ENCODE peak calls at places on chromosomes 7 and 10, in seven cellular contexts. One of them, this sample, is unnamed.
A peak's percentile ranks its signal among the peaks of the same experiment; 100 is the strongest.

GRCh38 chr10:30818010-30818660 is 188.6 kb upstream of the LYZL2 start:
- DNase-seq in spleen: peak; percentile 85
- DNase-seq in stomach: peak; percentile 39
- DNase-seq in H1: no peak
- DNase-seq in Panc1: no peak
- DNase-seq in prostate gland: no peak
- DNase-seq in suprapubic skin: no peak
- DNase-seq in this sample: no peak

GRCh38 chr10:62772186-62772950 is 32.2 kb upstream of the ADO start:
- DNase-seq in H1: no peak
- DNase-seq in Panc1: no peak
- DNase-seq in stomach: no peak
- DNase-seq in prostate gland: no peak
- DNase-seq in spleen: no peak
- DNase-seq in suprapubic skin: no peak
- DNase-seq in this sample: no peak

GRCh38 chr7:134908289-134908688 is 78.0 kb upstream of the AGBL3 start:
- DNase-seq in stomach: no peak
- DNase-seq in suprapubic skin: no peak
- DNase-seq in prostate gland: no peak
- DNase-seq in H1: no peak
- DNase-seq in Panc1: no peak
- DNase-seq in spleen: no peak
- DNase-seq in this sample: no peak

GRCh38 chr10:33127622-33128021 is 169.6 kb upstream of the ITGB1 start:
- DNase-seq in spleen: no peak
- DNase-seq in stomach: no peak
- DNase-seq in suprapubic skin: no peak
- DNase-seq in H1: no peak
- DNase-seq in Panc1: no peak
- DNase-seq in prostate gland: no peak
- DNase-seq in this sample: no peak

GRCh38 chr7:44396498-44396897 is 71.1 kb upstream of the CAMK2B start:
- DNase-seq in prostate gland: no peak
- DNase-seq in spleen: no peak
- DNase-seq in stomach: no peak
- DNase-seq in Panc1: no peak
- DNase-seq in H1: no peak
- DNase-seq in suprapubic skin: no peak
- DNase-seq in this sample: no peak

GRCh38 chr10:77049896-77050295 is 587.7 kb downstream of the KCNMA1 start:
- DNase-seq in prostate gland: no peak
- DNase-seq in stomach: no peak
- DNase-seq in H1: no peak
- DNase-seq in spleen: no peak
- DNase-seq in Panc1: no peak
- DNase-seq in suprapubic skin: no peak
- DNase-seq in this sample: no peak

GRCh38 chr7:157525501-157525915 is 188.7 kb downstream of the DNAJB6 start:
- DNase-seq in spleen: no peak
- DNase-seq in Panc1: no peak
- DNase-seq in suprapubic skin: no peak
- DNase-seq in stomach: no peak
- DNase-seq in H1: no peak
- DNase-seq in prostate gland: no peak
- DNase-seq in this sample: no peak

GRCh38 chr7:138176060-138176459 is 99.8 kb downstream of the AKR1D1 start:
- DNase-seq in stomach: no peak
- DNase-seq in prostate gland: no peak
- DNase-seq in H1: no peak
- DNase-seq in Panc1: no peak
- DNase-seq in spleen: no peak
- DNase-seq in suprapubic skin: no peak
- DNase-seq in this sample: no peak

GRCh38 chr7:83271212-83272099 is 108.8 kb upstream of the PCLO start:
- DNase-seq in prostate gland: no peak
- DNase-seq in Panc1: peak; percentile 17
- DNase-seq in suprapubic skin: no peak
- DNase-seq in H1: no peak
- DNase-seq in spleen: no peak
- DNase-seq in stomach: no peak
- DNase-seq in this sample: no peak

GRCh38 chr7:19410096-19410495 is 264.9 kb upstream of the FERD3L start:
- DNase-seq in H1: no peak
- DNase-seq in stomach: no peak
- DNase-seq in Panc1: no peak
- DNase-seq in prostate gland: no peak
- DNase-seq in spleen: no peak
- DNase-seq in suprapubic skin: no peak
- DNase-seq in this sample: no peak

GRCh38 chr7:90246184-90246583 is 1.2 kb downstream of the CFAP69 start:
- DNase-seq in suprapubic skin: no peak
- DNase-seq in stomach: no peak
- DNase-seq in Panc1: no peak
- DNase-seq in spleen: no peak
- DNase-seq in prostate gland: peak; percentile 43
- DNase-seq in H1: no peak
- DNase-seq in this sample: no peak

GRCh38 chr7:104943502-104944343 is 70.3 kb upstream of the KMT2E start:
- DNase-seq in spleen: peak; percentile 81
- DNase-seq in suprapubic skin: no peak
- DNase-seq in H1: no peak
- DNase-seq in stomach: peak; percentile 96
- DNase-seq in Panc1: no peak
- DNase-seq in prostate gland: peak; percentile 80
- DNase-seq in this sample: peak; percentile 92

GRCh38 chr7:155665079-155665956 is 20.9 kb downstream of the RBM33 start:
- DNase-seq in suprapubic skin: no peak
- DNase-seq in spleen: no peak
- DNase-seq in Panc1: no peak
- DNase-seq in prostate gland: no peak
- DNase-seq in stomach: no peak
- DNase-seq in H1: no peak
- DNase-seq in this sample: no peak

GRCh38 chr10:69953851-69954250 is 98.8 kb upstream of the MACROH2A2 start:
- DNase-seq in prostate gland: no peak
- DNase-seq in spleen: peak; percentile 34
- DNase-seq in Panc1: no peak
- DNase-seq in stomach: no peak
- DNase-seq in H1: no peak
- DNase-seq in suprapubic skin: peak; percentile 72
- DNase-seq in this sample: no peak

GRCh38 chr7:136049818-136050461 is 72.8 kb upstream of the MTPN start:
- DNase-seq in stomach: no peak
- DNase-seq in prostate gland: peak; percentile 16
- DNase-seq in spleen: no peak
- DNase-seq in H1: no peak
- DNase-seq in suprapubic skin: no peak
- DNase-seq in Panc1: no peak
- DNase-seq in this sample: no peak

GRCh38 chr10:29131952-29132820 is 156.7 kb upstream of the LYZL1 start:
- DNase-seq in Panc1: no peak
- DNase-seq in stomach: no peak
- DNase-seq in H1: no peak
- DNase-seq in suprapubic skin: no peak
- DNase-seq in spleen: no peak
- DNase-seq in prostate gland: no peak
- DNase-seq in this sample: no peak

GRCh38 chr7:26900283-26900682 is 35.9 kb upstream of the SKAP2 start:
- DNase-seq in stomach: no peak
- DNase-seq in Panc1: no peak
- DNase-seq in suprapubic skin: no peak
- DNase-seq in H1: no peak
- DNase-seq in prostate gland: no peak
- DNase-seq in spleen: no peak
- DNase-seq in this sample: peak; percentile 4

GRCh38 chr10:42864575-42864974 is 82.0 kb downstream of the BMS1 start:
- DNase-seq in spleen: no peak
- DNase-seq in stomach: no peak
- DNase-seq in suprapubic skin: no peak
- DNase-seq in prostate gland: no peak
- DNase-seq in H1: no peak
- DNase-seq in Panc1: no peak
- DNase-seq in this sample: peak; percentile 81

GRCh38 chr7:78434281-78434680 is 635.7 kb downstream of the PHTF2 start:
- DNase-seq in prostate gland: no peak
- DNase-seq in spleen: no peak
- DNase-seq in Panc1: no peak
- DNase-seq in stomach: no peak
- DNase-seq in suprapubic skin: no peak
- DNase-seq in H1: no peak
- DNase-seq in this sample: no peak
- TF ChIP-seq CTCF in prostate gland: no peak
- TF ChIP-seq CTCF in spleen: no peak
- TF ChIP-seq CTCF in Panc1: peak; percentile 26
- TF ChIP-seq CTCF in stomach: no peak
- TF ChIP-seq CTCF in suprapubic skin: no peak
- TF ChIP-seq CTCF in H1: peak; percentile 57
- TF ChIP-seq CTCF in this sample: no peak

GRCh38 chr10:127989481-127989964 is 82.6 kb downstream of the PTPRE start:
- DNase-seq in spleen: no peak
- DNase-seq in stomach: no peak
- DNase-seq in prostate gland: no peak
- DNase-seq in Panc1: no peak
- DNase-seq in suprapubic skin: no peak
- DNase-seq in H1: no peak
- DNase-seq in this sample: no peak
- TF ChIP-seq POLR2AphosphoS5 in spleen: no peak
- TF ChIP-seq POLR2AphosphoS5 in stomach: no peak
- TF ChIP-seq POLR2AphosphoS5 in prostate gland: no peak
- TF ChIP-seq POLR2AphosphoS5 in Panc1: no peak
- TF ChIP-seq POLR2AphosphoS5 in suprapubic skin: no peak
- TF ChIP-seq POLR2AphosphoS5 in H1: no peak
- TF ChIP-seq POLR2AphosphoS5 in this sample: no peak

DNA sequence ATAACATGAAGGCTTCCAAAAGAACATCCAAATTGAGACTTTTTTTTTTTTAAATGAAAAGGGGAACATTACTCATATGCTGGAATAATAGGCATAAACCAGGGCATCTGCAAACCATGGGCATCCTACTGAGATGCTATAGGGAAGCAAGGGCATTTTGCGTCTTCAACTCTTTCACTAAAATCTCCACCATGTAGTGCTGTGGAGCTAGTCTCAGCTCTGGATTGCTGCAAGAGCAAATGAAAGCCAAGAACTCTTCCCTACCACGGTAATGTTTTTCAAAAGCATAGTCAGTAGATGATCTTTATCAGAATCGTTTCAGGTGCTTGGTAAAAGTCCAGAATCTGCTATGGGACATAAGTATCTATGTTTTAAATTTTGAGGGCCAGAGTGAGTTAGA is 79.3 kb downstream of the PALS2 start:
- DNase-seq in prostate gland: no peak
- DNase-seq in suprapubic skin: no peak
- DNase-seq in Panc1: no peak
- DNase-seq in stomach: no peak
- DNase-seq in spleen: no peak
- DNase-seq in H1: no peak
- DNase-seq in this sample: no peak
- TF ChIP-seq CTCF in prostate gland: no peak
- TF ChIP-seq CTCF in suprapubic skin: no peak
- TF ChIP-seq CTCF in Panc1: no peak
- TF ChIP-seq CTCF in stomach: no peak
- TF ChIP-seq CTCF in spleen: no peak
- TF ChIP-seq CTCF in H1: no peak
- TF ChIP-seq CTCF in this sample: no peak

DNA sequence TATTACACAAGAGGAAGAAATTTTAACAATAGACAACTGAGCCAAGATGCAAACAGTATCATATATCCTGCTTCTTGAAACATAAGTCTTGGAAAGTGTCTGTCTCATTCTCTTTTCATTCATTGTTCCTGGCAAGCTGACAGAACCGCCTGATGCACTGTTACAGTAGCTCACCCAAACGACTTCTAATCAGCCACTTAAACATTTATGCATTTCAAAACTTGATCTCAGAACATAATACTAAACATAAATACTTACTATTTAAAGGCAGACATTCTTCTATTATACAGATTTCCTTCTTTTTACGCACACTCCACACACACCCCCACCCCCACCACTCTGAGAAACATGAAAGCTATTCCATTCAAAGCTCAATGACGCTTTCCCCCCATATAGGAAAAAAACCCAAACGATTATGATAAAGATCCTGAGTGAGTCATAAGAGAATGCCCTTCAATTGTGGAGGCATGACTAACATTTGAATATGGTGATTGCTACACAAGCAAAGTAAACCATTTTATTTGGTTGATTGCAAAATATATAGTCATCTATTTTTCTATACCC is 30.5 kb downstream of the SHTN1 start:
- DNase-seq in Panc1: no peak
- DNase-seq in prostate gland: no peak
- DNase-seq in stomach: no peak
- DNase-seq in H1: no peak
- DNase-seq in suprapubic skin: no peak
- DNase-seq in spleen: no peak
- DNase-seq in this sample: no peak
- TF ChIP-seq POLR2AphosphoS5 in Panc1: no peak
- TF ChIP-seq POLR2AphosphoS5 in prostate gland: no peak
- TF ChIP-seq POLR2AphosphoS5 in stomach: no peak
- TF ChIP-seq POLR2AphosphoS5 in H1: no peak
- TF ChIP-seq POLR2AphosphoS5 in suprapubic skin: no peak
- TF ChIP-seq POLR2AphosphoS5 in spleen: no peak
- TF ChIP-seq POLR2AphosphoS5 in this sample: no peak

GRCh38 chr7:12064716-12065115 is 146.4 kb upstream of the TMEM106B start:
- DNase-seq in spleen: no peak
- DNase-seq in prostate gland: no peak
- DNase-seq in suprapubic skin: no peak
- DNase-seq in stomach: no peak
- DNase-seq in Panc1: no peak
- DNase-seq in H1: no peak
- DNase-seq in this sample: no peak

GRCh38 chr7:12056977-12057376 is 154.1 kb upstream of the TMEM106B start:
- DNase-seq in prostate gland: no peak
- DNase-seq in suprapubic skin: no peak
- DNase-seq in stomach: no peak
- DNase-seq in Panc1: no peak
- DNase-seq in spleen: no peak
- DNase-seq in H1: no peak
- DNase-seq in this sample: no peak

GRCh38 chr7:12066004-12066403 is 145.1 kb upstream of the TMEM106B start:
- DNase-seq in prostate gland: no peak
- DNase-seq in suprapubic skin: no peak
- DNase-seq in Panc1: peak; percentile 35
- DNase-seq in spleen: no peak
- DNase-seq in H1: no peak
- DNase-seq in stomach: no peak
- DNase-seq in this sample: no peak

GRCh38 chr7:12066561-12066960 is 144.5 kb upstream of the TMEM106B start:
- DNase-seq in H1: no peak
- DNase-seq in suprapubic skin: no peak
- DNase-seq in Panc1: peak; percentile 62
- DNase-seq in stomach: no peak
- DNase-seq in prostate gland: no peak
- DNase-seq in spleen: no peak
- DNase-seq in this sample: no peak

GRCh38 chr7:12062062-12062461 is 149.0 kb upstream of the TMEM106B start:
- DNase-seq in Panc1: no peak
- DNase-seq in stomach: no peak
- DNase-seq in spleen: no peak
- DNase-seq in prostate gland: no peak
- DNase-seq in suprapubic skin: no peak
- DNase-seq in H1: no peak
- DNase-seq in this sample: no peak
- TF ChIP-seq CTCF in Panc1: peak; percentile 29
- TF ChIP-seq CTCF in stomach: no peak
- TF ChIP-seq CTCF in spleen: no peak
- TF ChIP-seq CTCF in prostate gland: no peak
- TF ChIP-seq CTCF in suprapubic skin: no peak
- TF ChIP-seq CTCF in H1: peak; percentile 70
- TF ChIP-seq CTCF in this sample: no peak

This sample was measured in HL-60.